ENCODE peak calls at places on chromosomes 11 and 22, in seven cellular contexts. One of them, this sample, is unnamed. For H3K27me3, the result is how much of the 10 kb centered on the place peaks cover.

GRCh38 chr22:46362221-46362933 is 26.9 kb downstream of the TRMU start:
- DNase-seq in IMR-90: peak
- DNase-seq in neuronal stem cell: no peak
- DNase-seq in mesenchymal stem cell: no peak
- DNase-seq in H9: no peak
- DNase-seq in H1: no peak
- DNase-seq in trophoblast cell: no peak
- DNase-seq in this sample: no peak

GRCh38 chr22:26981520-26981919 is 324.1 kb downstream of the MIAT start:
- DNase-seq in IMR-90: no peak
- DNase-seq in neuronal stem cell: no peak
- DNase-seq in mesenchymal stem cell: no peak
- DNase-seq in H9: no peak
- DNase-seq in H1: no peak
- DNase-seq in trophoblast cell: no peak
- DNase-seq in this sample: no peak

GRCh38 chr22:29328566-29329500 is 13.3 kb upstream of the RASL10A start:
- DNase-seq in IMR-90: peak
- DNase-seq in neuronal stem cell: no peak
- DNase-seq in mesenchymal stem cell: no peak
- DNase-seq in H9: no peak
- DNase-seq in H1: peak
- DNase-seq in trophoblast cell: no peak
- DNase-seq in this sample: no peak

GRCh38 chr22:33923660-33924246 is 3.5 kb upstream of the LARGE1 start:
- DNase-seq in IMR-90: peak
- DNase-seq in neuronal stem cell: peak
- DNase-seq in mesenchymal stem cell: peak
- DNase-seq in H9: peak
- DNase-seq in H1: peak
- DNase-seq in trophoblast cell: peak
- DNase-seq in this sample: peak

GRCh38 chr22:31176923-31177322 is 16.9 kb downstream of the RNF185 start:
- DNase-seq in IMR-90: no peak
- DNase-seq in neuronal stem cell: no peak
- DNase-seq in mesenchymal stem cell: no peak
- DNase-seq in H9: no peak
- DNase-seq in H1: no peak
- DNase-seq in trophoblast cell: no peak
- DNase-seq in this sample: no peak

GRCh38 chr11:69000831-69001245 is 12.2 kb downstream of the MRGPRF start:
- DNase-seq in IMR-90: peak
- DNase-seq in neuronal stem cell: no peak
- DNase-seq in mesenchymal stem cell: peak
- DNase-seq in H9: peak
- DNase-seq in H1: no peak
- DNase-seq in trophoblast cell: peak
- DNase-seq in this sample: no peak

GRCh38 chr11:45104006-45104789 is 42.2 kb upstream of the PRDM11 start:
- DNase-seq in IMR-90: no peak
- DNase-seq in neuronal stem cell: no peak
- DNase-seq in mesenchymal stem cell: no peak
- DNase-seq in H9: no peak
- DNase-seq in H1: peak
- DNase-seq in trophoblast cell: no peak
- DNase-seq in this sample: no peak

GRCh38 chr22:28198692-28199091 is 279.6 kb upstream of the PITPNB start:
- DNase-seq in IMR-90: no peak
- DNase-seq in neuronal stem cell: no peak
- DNase-seq in mesenchymal stem cell: no peak
- DNase-seq in H9: no peak
- DNase-seq in H1: no peak
- DNase-seq in trophoblast cell: no peak
- DNase-seq in this sample: no peak

GRCh38 chr11:88288560-88288959 is 49.0 kb downstream of the CTSC start:
- DNase-seq in IMR-90: peak
- DNase-seq in neuronal stem cell: no peak
- DNase-seq in mesenchymal stem cell: no peak
- DNase-seq in H9: no peak
- DNase-seq in H1: no peak
- DNase-seq in trophoblast cell: no peak
- DNase-seq in this sample: no peak

GRCh38 chr11:70153133-70153727 is 49.9 kb upstream of the FADD start:
- DNase-seq in IMR-90: no peak
- DNase-seq in neuronal stem cell: no peak
- DNase-seq in mesenchymal stem cell: no peak
- DNase-seq in H9: no peak
- DNase-seq in H1: no peak
- DNase-seq in trophoblast cell: no peak
- DNase-seq in this sample: no peak

GRCh38 chr22:42585096-42585495 is 29.6 kb downstream of the POLDIP3 start:
- DNase-seq in IMR-90: no peak
- DNase-seq in neuronal stem cell: no peak
- DNase-seq in mesenchymal stem cell: no peak
- DNase-seq in H9: no peak
- DNase-seq in H1: no peak
- DNase-seq in trophoblast cell: no peak
- DNase-seq in this sample: no peak

GRCh38 chr11:54930930-54931329 is 224.3 kb downstream of the OR4A5 start:
- DNase-seq in IMR-90: no peak
- DNase-seq in neuronal stem cell: no peak
- DNase-seq in mesenchymal stem cell: no peak
- DNase-seq in H9: no peak
- DNase-seq in H1: no peak
- DNase-seq in trophoblast cell: no peak
- DNase-seq in this sample: no peak

GRCh38 chr11:32508780-32509179 is 73.4 kb upstream of the WT1 start:
- DNase-seq in IMR-90: no peak
- DNase-seq in neuronal stem cell: no peak
- DNase-seq in mesenchymal stem cell: no peak
- DNase-seq in H9: no peak
- DNase-seq in H1: no peak
- DNase-seq in trophoblast cell: no peak
- DNase-seq in this sample: no peak

GRCh38 chr11:65401803-65402248 is 15.4 kb downstream of the FRMD8 start:
- DNase-seq in IMR-90: no peak
- DNase-seq in neuronal stem cell: no peak
- DNase-seq in mesenchymal stem cell: no peak
- DNase-seq in H9: no peak
- DNase-seq in H1: no peak
- DNase-seq in trophoblast cell: no peak
- DNase-seq in this sample: no peak
- H3K23ac ChIP-seq in IMR-90: no peak
- H3K23ac ChIP-seq in neuronal stem cell: no peak
- H3K23ac ChIP-seq in mesenchymal stem cell: no peak
- H3K23ac ChIP-seq in H9: no peak
- H3K23ac ChIP-seq in H1: no peak
- H3K23ac ChIP-seq in trophoblast cell: no peak
- H3K23ac ChIP-seq in this sample: no peak

DNA sequence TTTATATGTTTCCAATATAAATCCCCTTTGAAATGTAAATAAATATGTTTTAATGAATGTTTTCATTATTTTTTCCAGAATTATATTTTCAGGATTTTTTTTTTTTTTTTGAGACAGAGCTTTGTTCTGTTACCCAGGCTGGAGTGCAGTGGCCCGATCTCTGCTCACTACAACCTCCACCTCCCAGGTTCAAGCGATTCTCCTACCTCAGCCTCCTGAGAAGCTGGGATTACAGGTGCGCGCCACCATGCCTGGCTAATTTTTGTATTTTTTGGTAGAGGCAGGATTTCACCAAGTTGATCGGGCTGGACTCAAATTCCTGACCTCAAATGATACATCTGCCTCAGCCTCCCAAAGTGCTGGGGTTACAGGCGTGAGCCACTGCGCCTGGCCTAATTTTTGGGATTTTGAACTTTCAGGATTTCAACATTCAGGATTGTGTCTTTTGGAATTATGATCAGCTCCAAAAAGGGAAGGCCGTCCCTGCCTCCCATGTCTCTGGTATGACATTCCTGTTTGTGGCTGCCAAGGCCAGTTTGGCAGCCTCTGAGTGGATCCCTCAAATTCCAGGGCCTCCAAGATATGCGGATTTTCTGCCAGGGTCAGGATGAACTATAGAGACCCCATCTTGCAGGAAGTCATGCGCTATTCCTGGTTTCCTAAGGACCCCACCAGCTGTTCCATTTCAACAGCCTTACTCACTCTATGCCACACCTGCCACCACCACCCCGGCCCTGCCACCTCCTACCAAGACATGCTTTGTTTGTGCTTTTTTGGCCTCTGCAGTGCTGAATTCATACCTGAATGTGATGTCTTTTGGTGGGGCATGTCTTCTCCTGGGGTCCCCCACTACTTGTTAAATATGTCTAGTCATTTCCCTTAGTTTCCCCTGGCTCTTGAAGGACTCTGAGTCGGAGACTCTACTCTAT is 21.9 kb upstream of the TMPRSS4 start:
- DNase-seq in IMR-90: no peak
- DNase-seq in neuronal stem cell: no peak
- DNase-seq in mesenchymal stem cell: no peak
- DNase-seq in H9: no peak
- DNase-seq in H1: no peak
- DNase-seq in trophoblast cell: no peak
- DNase-seq in this sample: no peak
- H3K4me2 ChIP-seq in IMR-90: no peak
- H3K4me2 ChIP-seq in neuronal stem cell: no peak
- H3K4me2 ChIP-seq in mesenchymal stem cell: no peak
- H3K4me2 ChIP-seq in H9: no peak
- H3K4me2 ChIP-seq in H1: no peak
- H3K4me2 ChIP-seq in trophoblast cell: no peak
- H3K4me2 ChIP-seq in this sample: no peak

GRCh38 chr11:71238941-71239340 is 13.4 kb downstream of the SHANK2 start:
- DNase-seq in IMR-90: no peak
- DNase-seq in neuronal stem cell: no peak
- DNase-seq in mesenchymal stem cell: no peak
- DNase-seq in H9: no peak
- DNase-seq in H1: no peak
- DNase-seq in trophoblast cell: no peak
- DNase-seq in this sample: no peak

GRCh38 chr11:71239581-71239980 is 12.8 kb downstream of the SHANK2 start:
- DNase-seq in IMR-90: no peak
- DNase-seq in neuronal stem cell: no peak
- DNase-seq in mesenchymal stem cell: no peak
- DNase-seq in H9: peak
- DNase-seq in H1: no peak
- DNase-seq in trophoblast cell: peak
- DNase-seq in this sample: no peak

GRCh38 chr11:71241721-71242259 is 10.6 kb downstream of the SHANK2 start:
- DNase-seq in IMR-90: no peak
- DNase-seq in neuronal stem cell: no peak
- DNase-seq in mesenchymal stem cell: peak
- DNase-seq in H9: peak
- DNase-seq in H1: no peak
- DNase-seq in trophoblast cell: peak
- DNase-seq in this sample: no peak

GRCh38 chr11:71240061-71240690 is 12.2 kb downstream of the SHANK2 start:
- DNase-seq in IMR-90: no peak
- DNase-seq in neuronal stem cell: no peak
- DNase-seq in mesenchymal stem cell: no peak
- DNase-seq in H9: no peak
- DNase-seq in H1: no peak
- DNase-seq in trophoblast cell: peak
- DNase-seq in this sample: no peak

GRCh38 chr11:71240865-71241691 is 11.3 kb downstream of the SHANK2 start:
- DNase-seq in IMR-90: peak
- DNase-seq in neuronal stem cell: no peak
- DNase-seq in mesenchymal stem cell: peak
- DNase-seq in H9: no peak
- DNase-seq in H1: no peak
- DNase-seq in trophoblast cell: peak
- DNase-seq in this sample: peak
- H3K27me3 ChIP-seq in IMR-90: under half
- H3K27me3 ChIP-seq in neuronal stem cell: under half
- H3K27me3 ChIP-seq in mesenchymal stem cell: under half
- H3K27me3 ChIP-seq in H9: under half
- H3K27me3 ChIP-seq in H1: under half
- H3K27me3 ChIP-seq in trophoblast cell: under half
- H3K27me3 ChIP-seq in this sample: under half

DNA sequence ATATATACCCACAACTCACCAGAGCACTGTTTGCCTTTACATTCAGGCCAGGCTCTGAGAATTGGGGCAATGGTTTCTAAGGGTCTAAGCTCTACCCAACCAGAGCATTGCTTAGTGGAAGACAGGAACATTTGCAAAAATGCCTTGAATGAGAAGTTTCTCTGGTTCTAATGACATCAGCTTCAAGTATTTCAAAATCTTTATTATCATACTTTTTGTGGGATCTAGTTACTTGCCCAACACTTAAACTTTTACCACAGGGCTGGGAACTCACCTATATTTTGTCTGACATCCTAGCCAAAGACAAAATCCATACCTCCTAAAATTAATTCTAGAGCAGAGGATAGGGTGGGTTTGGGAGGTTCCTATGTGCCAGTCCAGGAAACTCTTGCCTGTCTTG is 51.5 kb downstream of the INSC start:
- DNase-seq in IMR-90: no peak
- DNase-seq in neuronal stem cell: no peak
- DNase-seq in mesenchymal stem cell: no peak
- DNase-seq in H9: no peak
- DNase-seq in H1: no peak
- DNase-seq in trophoblast cell: peak
- DNase-seq in this sample: no peak
- H3K23ac ChIP-seq in IMR-90: no peak
- H3K23ac ChIP-seq in neuronal stem cell: no peak
- H3K23ac ChIP-seq in mesenchymal stem cell: no peak
- H3K23ac ChIP-seq in H9: no peak
- H3K23ac ChIP-seq in H1: no peak
- H3K23ac ChIP-seq in trophoblast cell: no peak
- H3K23ac ChIP-seq in this sample: no peak

GRCh38 chr22:19766235-19766505 is 5.6 kb downstream of the TBX1 start:
- DNase-seq in IMR-90: no peak
- DNase-seq in neuronal stem cell: no peak
- DNase-seq in mesenchymal stem cell: no peak
- DNase-seq in H9: no peak
- DNase-seq in H1: peak
- DNase-seq in trophoblast cell: peak
- DNase-seq in this sample: no peak
- H3K4me2 ChIP-seq in IMR-90: no peak
- H3K4me2 ChIP-seq in neuronal stem cell: peak
- H3K4me2 ChIP-seq in mesenchymal stem cell: peak
- H3K4me2 ChIP-seq in H9: no peak
- H3K4me2 ChIP-seq in H1: peak
- H3K4me2 ChIP-seq in trophoblast cell: peak
- H3K4me2 ChIP-seq in this sample: no peak

DNA sequence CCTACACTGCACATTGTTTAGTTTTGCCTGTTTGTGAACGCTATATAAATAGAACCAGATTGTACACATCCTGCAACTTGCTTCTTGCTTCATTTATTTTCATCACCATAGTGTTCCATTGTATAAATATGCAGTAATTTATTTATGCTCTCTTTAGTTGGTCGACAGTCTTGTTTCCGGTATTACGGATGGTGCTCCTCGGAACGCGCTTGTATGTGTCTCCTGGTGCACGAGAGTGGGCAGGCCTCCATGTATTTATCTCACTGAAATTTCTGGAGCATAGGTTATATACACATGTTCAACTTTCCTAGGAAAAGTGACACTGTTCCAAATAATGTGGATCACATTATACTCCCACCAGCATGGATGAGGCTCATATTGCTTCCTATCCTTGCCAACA is 4.0 kb downstream of the CSNK2A3 start:
- DNase-seq in IMR-90: no peak
- DNase-seq in neuronal stem cell: no peak
- DNase-seq in mesenchymal stem cell: peak
- DNase-seq in H9: no peak
- DNase-seq in H1: no peak
- DNase-seq in trophoblast cell: no peak
- DNase-seq in this sample: no peak
- H3K27me3 ChIP-seq in IMR-90: under half
- H3K27me3 ChIP-seq in neuronal stem cell: under half
- H3K27me3 ChIP-seq in mesenchymal stem cell: under half
- H3K27me3 ChIP-seq in H9: under half
- H3K27me3 ChIP-seq in H1: under half
- H3K27me3 ChIP-seq in trophoblast cell: under half
- H3K27me3 ChIP-seq in this sample: under half

This sample was measured in mesendoderm.